ENCODE peak calls at places on chromosomes 12 and 14, in seven cellular contexts. V is cardiac fibroblast, S is BJ, N is NB4, M is Karpas-422, D is GM23248, O is ovary. W is an unnamed sample.

GRCh38 chr14:56244138-56244789 is 126.1 kb downstream of the PELI2 start:
- DNase-seq in V (peak), S (peak), N (peak), M (no peak), D (peak), O (no peak), W (no peak)

GRCh38 chr14:68535404-68536024 is 257.4 kb downstream of the ZFP36L1 start:
- DNase-seq in V (peak), S (peak), N (no peak), M (no peak), D (peak), O (no peak), W (no peak)

GRCh38 chr12:47080725-47081502 is 1.2 kb upstream of the AMIGO2 start:
- DNase-seq in V (peak), S (no peak), N (peak), M (peak), D (peak), O (peak), W (no peak)

GRCh38 chr12:92717202-92717601 is 14.4 kb downstream of the PLEKHG7 start:
- DNase-seq in V (peak), S (no peak), N (peak), M (peak), D (peak), O (no peak), W (no peak)

GRCh38 chr12:3998968-3999792 is 126.0 kb upstream of the PARP11 start:
- DNase-seq in V (no peak), S (no peak), N (no peak), M (peak), D (no peak), O (no peak), W (no peak)

GRCh38 chr12:85405781-85406522 is 125.9 kb downstream of the ALX1 start:
- DNase-seq in V (peak), S (peak), N (peak), M (no peak), D (peak), O (no peak), W (no peak)

GRCh38 chr12:9344540-9344939 is 136.3 kb upstream of the PZP start:
- DNase-seq in V (peak), S (no peak), N (no peak), M (no peak), D (peak), O (no peak), W (no peak)

GRCh38 chr12:97142737-97143450 is 235.8 kb downstream of the NEDD1 start:
- DNase-seq in V (no peak), S (no peak), N (no peak), M (no peak), D (no peak), O (no peak), W (no peak)

GRCh38 chr14:103385994-103386491 is 828 bp downstream of the MARK3 start:
- DNase-seq in V (peak), S (no peak), N (peak), M (peak), D (peak), O (peak), W (peak)

GRCh38 chr12:90062799-90063198 is 354.2 kb upstream of the ATP2B1 start:
- DNase-seq in V (no peak), S (no peak), N (peak), M (no peak), D (no peak), O (no peak), W (no peak)

GRCh38 chr14:53126705-53127104 is 26.4 kb downstream of the DDHD1 start:
- DNase-seq in V (peak), S (no peak), N (no peak), M (peak), D (peak), O (no peak), W (no peak)

GRCh38 chr14:94480809-94481208 is 4.8 kb upstream of the SERPINA9 start:
- DNase-seq in V (peak), S (no peak), N (no peak), M (no peak), D (peak), O (no peak), W (no peak)

GRCh38 chr14:102207831-102208365 is 68.2 kb downstream of the WDR20 start:
- DNase-seq in V (no peak), S (no peak), N (no peak), M (no peak), D (no peak), O (no peak), W (no peak)

GRCh38 chr12:46659032-46659703 is 166.6 kb downstream of the SLC38A4 start:
- DNase-seq in V (peak), S (no peak), N (no peak), M (no peak), D (peak), O (no peak), W (no peak)

GRCh38 chr12:86551146-86551571 is 295.0 kb upstream of the MGAT4C start:
- DNase-seq in V (no peak), S (no peak), N (no peak), M (no peak), D (no peak), O (no peak), W (no peak)

GRCh38 chr12:69324797-69325466 is 23.2 kb upstream of the LYZ start:
- DNase-seq in V (no peak), S (no peak), N (peak), M (no peak), D (no peak), O (no peak), W (peak)

GRCh38 chr12:104218935-104219334 is 3.4 kb downstream of the TXNRD1 start:
- DNase-seq in V (peak), S (no peak), N (peak), M (no peak), D (peak), O (no peak), W (no peak)

GRCh38 chr12:132488127-132489077 is 1.5 kb upstream of the FBRSL1 start:
- DNase-seq in V (no peak), S (no peak), N (peak), M (no peak), D (no peak), O (no peak), W (peak)

GRCh38 chr12:68446896-68447806 is 115.0 kb upstream of the MDM1 start:
- DNase-seq in V (peak), S (no peak), N (peak), M (no peak), D (peak), O (no peak), W (no peak)

GRCh38 chr12:112908548-112908947 is 1.8 kb downstream of the OAS1 start:
- DNase-seq in V (no peak), S (no peak), N (no peak), M (no peak), D (peak), O (no peak), W (no peak)

GRCh38 chr12:17954788-17955187 is 135.2 kb downstream of the RERGL start:
- DNase-seq in V (peak), S (no peak), N (peak), M (no peak), D (peak), O (no peak), W (no peak)

GRCh38 chr14:70045715-70046535 is 142.8 kb downstream of the SLC8A3 start:
- DNase-seq in V (peak), S (no peak), N (peak), M (peak), D (peak), O (peak), W (peak)

GRCh38 chr14:20568393-20568792 is 7.5 kb upstream of the RNASE9 start:
- DNase-seq in V (no peak), S (no peak), N (no peak), M (no peak), D (no peak), O (no peak), W (no peak)

GRCh38 chr14:39384177-39384576 is 48.1 kb downstream of the FBXO33 start:
- DNase-seq in V (no peak), S (no peak), N (no peak), M (no peak), D (no peak), O (no peak), W (no peak)

GRCh38 chr14:61477845-61478438 is 156.6 kb downstream of the PRKCH start:
- DNase-seq in V (peak), S (no peak), N (peak), M (peak), D (peak), O (peak), W (peak)

GRCh38 chr14:90003526-90004312 is 48.0 kb downstream of the TDP1 start:
- DNase-seq in V (no peak), S (no peak), N (no peak), M (no peak), D (no peak), O (no peak), W (no peak)

DNA sequence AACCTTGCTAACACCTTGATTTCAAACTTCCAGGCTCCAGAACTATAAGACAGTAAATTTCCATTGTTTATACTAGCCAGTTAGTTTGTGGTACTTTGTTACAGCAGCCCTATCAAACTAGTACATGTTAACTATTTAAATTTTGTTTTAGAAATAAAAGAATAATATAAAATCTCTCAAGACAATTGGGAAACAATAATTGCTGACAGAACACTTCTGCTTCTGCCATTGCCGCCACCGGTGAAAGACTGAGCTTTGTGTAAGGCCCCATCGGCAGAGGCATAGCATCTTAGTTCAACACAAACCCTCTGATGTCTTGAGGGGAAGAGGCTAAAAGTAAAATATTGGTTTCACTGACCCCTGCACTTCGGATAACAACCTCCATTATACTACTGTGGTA is 1607.1 kb upstream of the SEL1L start:
- DNase-seq in V (no peak), S (no peak), N (no peak), M (no peak), D (no peak), O (no peak), W (no peak)
- H3K4me3 ChIP-seq in V (no peak), S (no peak), N (no peak), M (no peak), D (no peak), O (no peak), W (no peak)

GRCh38 chr14:91858536-91859275 is 8.6 kb downstream of the TC2N start:
- DNase-seq in V (peak), S (peak), N (peak), M (no peak), D (peak), O (no peak), W (peak)
- H3K4me3 ChIP-seq in V (no peak), S (no peak), N (no peak), M (no peak), D (no peak), O (no peak), W (no peak)

GRCh38 chr12:123075092-123075491 is 75.8 kb downstream of the PITPNM2 start:
- DNase-seq in V (no peak), S (no peak), N (no peak), M (no peak), D (no peak), O (no peak), W (no peak)

GRCh38 chr12:123076604-123077297 is 74.1 kb downstream of the PITPNM2 start:
- DNase-seq in V (no peak), S (no peak), N (peak), M (no peak), D (peak), O (no peak), W (peak)

GRCh38 chr12:123073962-123074801 is 76.7 kb downstream of the PITPNM2 start:
- DNase-seq in V (no peak), S (no peak), N (no peak), M (no peak), D (no peak), O (no peak), W (no peak)

GRCh38 chr12:123077298-123078113 is 73.4 kb downstream of the PITPNM2 start:
- DNase-seq in V (no peak), S (no peak), N (no peak), M (no peak), D (no peak), O (no peak), W (no peak)

GRCh38 chr12:123075591-123076171 is 75.2 kb downstream of the PITPNM2 start:
- DNase-seq in V (no peak), S (no peak), N (no peak), M (no peak), D (no peak), O (peak), W (peak)
- H3K4me3 ChIP-seq in V (no peak), S (no peak), N (no peak), M (no peak), D (no peak), O (no peak), W (no peak)

GRCh38 chr12:116196226-116196625 is 81.3 kb downstream of the MED13L start:
- DNase-seq in V (no peak), S (no peak), N (no peak), M (no peak), D (no peak), O (no peak), W (peak)
- H3K4me3 ChIP-seq in V (no peak), S (no peak), N (no peak), M (no peak), D (no peak), O (no peak), W (no peak)